ENCODE peak calls at places on chromosomes 11 and 22, in four cellular contexts. N is WTC11, Z is K562, J is GM12878. R is an unnamed sample.

GRCh38 chr11:130166457-130166784 is 6.8 kb downstream of the ST14 start:
- DNase-seq in N (no peak), Z (no peak), J (no peak), R (peak)

GRCh38 chr11:75821202-75821601 is 6.2 kb downstream of the UVRAG start:
- DNase-seq in N (no peak), Z (no peak), J (no peak), R (no peak)

GRCh38 chr11:63917685-63918523 is 940 bp upstream of the RCOR2 start:
- DNase-seq in N (peak), Z (peak), J (no peak), R (peak)

GRCh38 chr11:36719708-36720107 is 121.7 kb upstream of the RAG2 start:
- DNase-seq in N (no peak), Z (no peak), J (no peak), R (no peak)

GRCh38 chr11:26896716-26897115 is 97.2 kb upstream of the FIBIN start:
- DNase-seq in N (no peak), Z (no peak), J (no peak), R (no peak)

GRCh38 chr11:70745451-70745850 is 347.1 kb downstream of the CTTN start:
- DNase-seq in N (no peak), Z (no peak), J (no peak), R (no peak)

GRCh38 chr11:27710536-27710935 is 10.3 kb upstream of the BDNF start:
- DNase-seq in N (no peak), Z (no peak), J (no peak), R (no peak)

GRCh38 chr11:133164986-133165385 is 367.3 kb downstream of the OPCML start:
- DNase-seq in N (no peak), Z (no peak), J (no peak), R (no peak)

GRCh38 chr11:3136542-3137455 is 28.3 kb downstream of the OSBPL5 start:
- DNase-seq in N (no peak), Z (no peak), J (no peak), R (no peak)

GRCh38 chr11:22304337-22304961 is 33.7 kb upstream of the SLC17A6 start:
- DNase-seq in N (no peak), Z (peak), J (no peak), R (peak)

GRCh38 chr11:83047515-83048225 is 24.0 kb downstream of the RAB30 start:
- DNase-seq in N (no peak), Z (no peak), J (no peak), R (no peak)

GRCh38 chr22:26161746-26162145 is 7.5 kb upstream of the SEZ6L start:
- DNase-seq in N (no peak), Z (no peak), J (no peak), R (no peak)

GRCh38 chr11:68354181-68354872 is 41.9 kb downstream of the LRP5 start:
- DNase-seq in N (no peak), Z (no peak), J (no peak), R (no peak)

GRCh38 chr11:41003339-41003992 is 456.0 kb downstream of the LRRC4C start:
- DNase-seq in N (no peak), Z (no peak), J (no peak), R (no peak)

GRCh38 chr11:100543386-100543785 is 143.7 kb upstream of the ARHGAP42 start:
- DNase-seq in N (no peak), Z (no peak), J (no peak), R (no peak)

GRCh38 chr11:65946655-65947054 is 1.4 kb downstream of the TSGA10IP start:
- DNase-seq in N (no peak), Z (no peak), J (no peak), R (no peak)

GRCh38 chr11:29029452-29029851 is 921.3 kb downstream of the METTL15 start:
- DNase-seq in N (no peak), Z (no peak), J (no peak), R (no peak)

GRCh38 chr11:128324531-128325141 is 262.7 kb downstream of the ETS1 start:
- DNase-seq in N (no peak), Z (no peak), J (no peak), R (no peak)

GRCh38 chr11:71284525-71285092 is 32.2 kb upstream of the SHANK2 start:
- DNase-seq in N (no peak), Z (no peak), J (no peak), R (peak)

GRCh38 chr11:123163621-123164020 is 31.4 kb downstream of the CLMP start:
- DNase-seq in N (no peak), Z (no peak), J (no peak), R (no peak)

GRCh38 chr11:110295487-110296225 is 758 bp downstream of the RDX start:
- DNase-seq in N (peak), Z (peak), J (peak), R (no peak)

GRCh38 chr11:2379471-2380174 is 2.5 kb downstream of the CD81 start:
- DNase-seq in N (no peak), Z (no peak), J (no peak), R (no peak)

GRCh38 chr11:92735039-92735438 is 234.4 kb upstream of the MTNR1B start:
- DNase-seq in N (no peak), Z (no peak), J (no peak), R (no peak)

GRCh38 chr11:60257956-60258722 is 15.2 kb upstream of the MS4A4E start:
- DNase-seq in N (no peak), Z (no peak), J (no peak), R (no peak)
- TF ChIP-seq CREM in N (no peak), Z (no peak), J (no peak), R (no peak)

DNA sequence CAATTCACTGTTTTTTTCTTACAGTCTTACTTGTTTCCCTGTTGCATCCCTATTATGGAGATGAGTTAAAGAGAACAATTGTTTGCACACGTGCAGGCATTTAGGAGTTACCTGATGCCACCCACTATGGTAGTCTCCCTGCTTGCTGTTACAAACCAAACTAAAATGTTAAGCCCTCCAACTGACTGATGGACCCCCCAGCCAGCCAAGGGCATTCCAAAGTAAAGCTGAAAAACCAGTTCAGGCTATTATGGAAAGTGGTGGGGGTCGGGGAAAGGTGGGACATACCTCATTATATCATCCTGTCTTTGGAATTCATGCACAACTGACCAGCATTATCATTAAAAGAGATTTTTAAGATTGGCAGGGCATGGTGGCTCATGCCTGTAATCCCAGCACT is 47.0 kb upstream of the GNAZ start:
- DNase-seq in N (no peak), Z (no peak), J (no peak), R (no peak)
- TF ChIP-seq CREM in N (no peak), Z (no peak), J (no peak), R (no peak)

GRCh38 chr11:124302756-124303155 is 11.0 kb downstream of the OR8D1 start:
- DNase-seq in N (no peak), Z (no peak), J (no peak), R (no peak)
- TF ChIP-seq CREM in N (no peak), Z (no peak), J (no peak), R (no peak)

GRCh38 chr11:15621565-15621964 is 506.8 kb downstream of the INSC start:
- DNase-seq in N (no peak), Z (no peak), J (no peak), R (no peak)

GRCh38 chr11:15627560-15627959 is 512.8 kb downstream of the INSC start:
- DNase-seq in N (no peak), Z (no peak), J (no peak), R (no peak)

GRCh38 chr11:15622231-15622890 is 507.6 kb downstream of the INSC start:
- DNase-seq in N (no peak), Z (no peak), J (no peak), R (no peak)

GRCh38 chr11:15625691-15626090 is 511.0 kb downstream of the INSC start:
- DNase-seq in N (no peak), Z (no peak), J (no peak), R (no peak)

GRCh38 chr11:15624701-15625100 is 510.0 kb downstream of the INSC start:
- DNase-seq in N (no peak), Z (no peak), J (no peak), R (no peak)
- TF ChIP-seq CREM in N (no peak), Z (no peak), J (no peak), R (no peak)

DNA sequence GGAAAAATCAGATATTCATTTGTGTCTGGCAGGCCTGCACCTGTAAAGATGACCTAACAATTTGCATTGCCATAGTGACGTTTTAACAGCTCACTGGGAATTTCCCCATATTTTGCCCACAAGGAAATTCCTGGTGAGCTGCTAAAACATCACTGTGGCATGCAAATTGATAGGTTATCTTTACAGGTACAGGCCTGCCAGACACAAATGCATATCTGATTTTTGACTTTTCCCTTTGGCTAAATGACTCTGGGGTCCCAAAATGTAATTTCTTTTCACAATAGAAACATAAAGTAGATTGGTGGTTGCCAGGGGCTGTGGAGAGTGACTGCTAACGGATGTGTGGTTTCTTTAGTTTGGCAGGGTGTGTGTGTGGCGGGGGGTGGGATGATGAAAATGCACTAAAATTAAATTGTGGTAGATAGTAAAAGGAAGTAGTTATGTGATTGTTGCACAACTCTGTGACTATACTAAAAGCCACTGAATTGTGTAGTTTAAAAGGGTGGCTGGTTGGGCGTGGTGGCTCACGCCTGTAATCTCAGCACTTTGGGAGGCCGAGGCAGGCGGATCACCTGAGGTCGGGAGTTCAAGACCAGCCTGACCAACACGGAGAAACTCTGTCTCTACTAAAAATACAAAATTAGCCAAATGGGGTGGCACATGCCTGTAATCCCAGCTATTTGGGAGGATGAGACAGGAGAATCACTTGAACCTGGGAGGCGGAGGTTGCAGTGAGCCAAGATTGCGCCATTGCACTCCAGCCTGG is 18.5 kb upstream of the FEZ1 start:
- DNase-seq in N (no peak), Z (no peak), J (peak), R (no peak)
- TF ChIP-seq CREM in N (no peak), Z (no peak), J (peak), R (no peak)

R was measured in HepG2.